ENCODE peak calls at places on chromosomes 4 and X, in eight cellular contexts. B, V, I, G, A, Z, T and D are unnamed samples.

GRCh38 chrX:121014826-121015225 is 29.3 kb upstream of the CT47A1 start:
- DNase-seq in V (no peak), I (no peak), G (no peak), Z (no peak), A (no peak), T (no peak), B (no peak), D (no peak)

GRCh38 chrX:21745756-21746155 is 12.2 kb downstream of the SMPX start:
- DNase-seq in T (no peak), B (no peak), I (peak), G (no peak), A (peak), Z (no peak), V (peak), D (no peak)

GRCh38 chr4:7070729-7071511 is 3.1 kb upstream of the GRPEL1 start:
- DNase-seq in B (peak), V (peak), T (peak), I (peak), Z (peak), A (peak), G (peak), D (peak)

GRCh38 chr4:65538571-65538970 is 131.7 kb downstream of the EPHA5 start:
- DNase-seq in G (no peak), T (no peak), I (no peak), B (peak), Z (peak), V (peak), A (no peak), D (no peak)

GRCh38 chr4:158624889-158625478 is 46.7 kb downstream of the C4orf46 start:
- DNase-seq in Z (peak), I (no peak), A (no peak), V (peak), T (peak), B (no peak), G (peak), D (no peak)

GRCh38 chr4:73127839-73128448 is 58.4 kb upstream of the COX18 start:
- DNase-seq in Z (no peak), A (no peak), V (peak), G (no peak), I (peak), T (no peak), B (no peak), D (no peak)

GRCh38 chrX:71181558-71181909 is 36.9 kb downstream of the NLGN3 start:
- DNase-seq in B (peak), I (peak), G (no peak), Z (no peak), V (peak), T (no peak), A (peak), D (no peak)

GRCh38 chrX:1323315-1323714 is 13.3 kb upstream of the IL3RA start:
- DNase-seq in T (peak), I (peak), Z (no peak), A (peak), B (peak), G (peak), V (peak), D (peak)

GRCh38 chr4:123616970-123617392 is 220.4 kb downstream of the SPRY1 start:
- DNase-seq in V (peak), Z (no peak), T (no peak), I (peak), B (no peak), A (peak), G (no peak), D (no peak)

GRCh38 chrX:130082244-130083106 is 27.8 kb downstream of the ELF4 start:
- DNase-seq in T (no peak), I (peak), V (peak), Z (no peak), B (peak), A (peak), G (peak), D (peak)

GRCh38 chr4:28225005-28225404 is 1364.4 kb downstream of the STIM2 start:
- DNase-seq in I (no peak), Z (peak), B (no peak), G (no peak), A (no peak), V (peak), T (no peak), D (no peak)

GRCh38 chr4:95889662-95890061 is 49.8 kb downstream of the PDHA2 start:
- DNase-seq in Z (peak), B (no peak), T (no peak), I (no peak), G (no peak), V (no peak), A (no peak), D (no peak)

GRCh38 chrX:50903387-50904027 is 7.0 kb upstream of the BMP15 start:
- DNase-seq in B (no peak), V (peak), Z (peak), I (peak), A (no peak), T (no peak), G (no peak), D (no peak)

GRCh38 chrX:19627533-19627932 is 112.2 kb upstream of the MAP3K15 start:
- DNase-seq in I (peak), A (no peak), G (no peak), T (no peak), Z (peak), B (no peak), V (peak), D (no peak)

GRCh38 chrX:23478056-23478455 is 143.4 kb downstream of the PTCHD1 start:
- DNase-seq in B (no peak), T (no peak), G (no peak), V (peak), Z (peak), I (no peak), A (no peak), D (no peak)

GRCh38 chr4:85419103-85419502 is 55.8 kb upstream of the ARHGAP24 start:
- DNase-seq in T (no peak), V (no peak), I (no peak), A (no peak), B (no peak), G (no peak), Z (peak), D (no peak)

GRCh38 chr4:144489831-144490230 is 156.1 kb upstream of the HHIP start:
- DNase-seq in Z (no peak), A (no peak), V (no peak), B (no peak), T (no peak), G (no peak), I (no peak), D (no peak)

GRCh38 chr4:173538148-173538902 is 8.3 kb upstream of the HAND2 start:
- DNase-seq in G (no peak), A (no peak), I (peak), B (no peak), Z (no peak), V (peak), T (no peak), D (no peak)

GRCh38 chrX:136780241-136780640 is 491 bp downstream of the ARHGEF6 start:
- DNase-seq in V (peak), I (no peak), Z (no peak), T (no peak), B (no peak), A (no peak), G (no peak), D (no peak)

GRCh38 chr4:167903291-167903721 is 189.0 kb upstream of the ANXA10 start:
- DNase-seq in A (no peak), V (peak), G (no peak), T (no peak), I (no peak), Z (peak), B (no peak), D (no peak)

GRCh38 chr4:165009493-165010227 is 22.1 kb upstream of the TRIM60 start:
- DNase-seq in Z (no peak), I (peak), T (no peak), B (no peak), V (no peak), A (no peak), G (no peak), D (no peak)

GRCh38 chr4:128461300-128462103 is 173.9 kb upstream of the PGRMC2 start:
- DNase-seq in G (no peak), B (no peak), Z (peak), T (no peak), V (peak), I (no peak), A (no peak), D (no peak)

GRCh38 chrX:154458116-154458953 is at the start of gene PLXNA3:
- DNase-seq in Z (no peak), A (peak), V (peak), G (no peak), I (peak), B (peak), T (no peak), D (peak)

GRCh38 chrX:118360429-118361125 is 14.7 kb downstream of the WDR44 start:
- DNase-seq in A (no peak), V (peak), Z (peak), B (no peak), I (no peak), T (no peak), G (no peak), D (no peak)

GRCh38 chrX:103404225-103405008 is 28.1 kb downstream of the BEX3 start:
- DNase-seq in V (peak), A (peak), T (peak), B (no peak), G (peak), Z (peak), I (peak), D (no peak)

GRCh38 chr4:38609614-38610013 is 54.4 kb upstream of the KLF3 start:
- DNase-seq in G (no peak), T (no peak), Z (no peak), A (no peak), I (no peak), V (no peak), B (no peak), D (no peak)

GRCh38 chr4:25437951-25438350 is 60.9 kb downstream of the ANAPC4 start:
- DNase-seq in Z (no peak), A (no peak), B (no peak), T (no peak), V (no peak), G (no peak), I (no peak), D (no peak)